ENCODE peak calls at places on chromosomes 2 and 18, in ten cellular contexts. R is K562; P is nephron progenitor cell; H is brain microvascular endothelial cell; L is NB4; X is coronary artery; S is CD8-positive, alpha-beta T cell; Y is ascending aorta; O is epithelial cell of esophagus; T is tibial nerve. Q is an unnamed sample.

GRCh38 chr2:23944527-23944926 is 4.3 kb downstream of the UBXN2A start:
- DNase-seq in R (peak; percentile 35), P (no peak), H (no peak), L (no peak), X (no peak), S (no peak), Y (no peak), O (no peak), T (no peak), Q (no peak)

GRCh38 chr2:134836986-134837385 is 1.4 kb upstream of the ACMSD start:
- DNase-seq in R (no peak), P (no peak), H (peak; percentile 76), L (no peak), X (no peak), S (no peak), Y (no peak), O (peak; percentile 91), T (no peak), Q (peak; percentile 93)

GRCh38 chr2:31002510-31002909 is 135.7 kb downstream of the GALNT14 start:
- DNase-seq in R (no peak), P (no peak), H (no peak), L (no peak), X (no peak), S (no peak), Y (no peak), O (no peak), T (no peak), Q (no peak)

GRCh38 chr2:9335322-9335754 is 88.0 kb downstream of the ITGB1BP1 start:
- DNase-seq in R (peak; percentile 47), P (no peak), H (no peak), L (no peak), X (no peak), S (no peak), Y (no peak), O (no peak), T (no peak), Q (no peak)

GRCh38 chr2:3143602-3144001 is 234.0 kb downstream of the EIPR1 start:
- DNase-seq in R (no peak), P (no peak), H (no peak), L (no peak), X (no peak), S (no peak), Y (no peak), O (no peak), T (no peak), Q (no peak)

GRCh38 chr2:44768438-44769236 is 172.9 kb upstream of the SIX3 start:
- DNase-seq in R (no peak), P (peak; percentile 29), H (no peak), L (no peak), X (no peak), S (no peak), Y (no peak), O (no peak), T (no peak), Q (no peak)

GRCh38 chr2:96393989-96394761 is 58.6 kb downstream of the NCAPH start:
- DNase-seq in R (no peak), P (no peak), H (no peak), L (no peak), X (no peak), S (no peak), Y (no peak), O (no peak), T (no peak), Q (no peak)

GRCh38 chr18:55934801-55935200 is 346.8 kb upstream of the TCF4 start:
- DNase-seq in R (no peak), P (no peak), H (no peak), L (no peak), X (no peak), S (no peak), Y (no peak), O (no peak), T (no peak), Q (no peak)

GRCh38 chr2:216713691-216714411 is 18.5 kb upstream of the IGFBP5 start:
- DNase-seq in R (no peak), P (no peak), H (peak; percentile 83), L (no peak), X (peak; percentile 85), S (no peak), Y (peak; percentile 36), O (peak; percentile 97), T (peak; percentile 38), Q (peak; percentile 93)

GRCh38 chr2:160282063-160282580 is 82.0 kb upstream of the ITGB6 start:
- DNase-seq in R (no peak), P (no peak), H (no peak), L (peak; percentile 74), X (no peak), S (no peak), Y (no peak), O (no peak), T (no peak), Q (peak; percentile 50)

GRCh38 chr2:85215074-85216050 is 82.2 kb downstream of the TCF7L1 start:
- DNase-seq in R (no peak), P (peak; percentile 69), H (peak; percentile 62), L (no peak), X (no peak), S (no peak), Y (no peak), O (no peak), T (peak; percentile 6), Q (peak; percentile 86)
- TF ChIP-seq CTCF in R (no peak), P (no peak), H (peak; percentile 1), L (no peak), X (no peak), S (no peak), Y (no peak), O (no peak), T (no peak), Q (no peak)

DNA sequence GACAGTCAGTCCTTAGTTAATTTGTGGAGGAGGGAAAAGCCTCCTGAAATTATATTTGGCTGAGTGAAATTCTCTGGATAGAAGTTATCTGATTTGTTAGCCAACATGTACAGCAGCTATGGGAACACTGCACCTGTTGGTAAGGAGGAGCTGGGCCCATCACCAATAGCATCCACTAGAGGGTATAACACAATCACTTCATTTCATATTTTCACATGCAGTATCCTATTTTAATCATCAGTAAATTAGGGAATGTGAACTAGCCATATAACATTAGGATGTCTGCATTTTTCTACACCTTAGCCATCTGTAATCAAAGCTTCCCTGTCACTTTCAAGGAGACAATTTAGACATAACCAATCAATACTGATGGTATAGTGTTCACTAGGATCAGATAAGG is 818.4 kb upstream of the CDH2 start:
- DNase-seq in R (no peak), P (no peak), H (no peak), L (no peak), X (no peak), S (no peak), Y (no peak), O (peak; percentile 29), T (no peak), Q (peak; percentile 10)
- TF ChIP-seq CTCF in R (no peak), P (no peak), H (peak; percentile 42), L (no peak), X (no peak), S (no peak), Y (no peak), O (peak; percentile 51), T (no peak), Q (peak; percentile 34)

GRCh38 chr2:197034969-197035368 is 108.5 kb upstream of the PGAP1 start:
- DNase-seq in R (no peak), P (no peak), H (no peak), L (no peak), X (no peak), S (no peak), Y (no peak), O (no peak), T (no peak), Q (no peak)

GRCh38 chr2:197033222-197033621 is 106.7 kb upstream of the PGAP1 start:
- DNase-seq in R (no peak), P (no peak), H (no peak), L (no peak), X (no peak), S (no peak), Y (no peak), O (no peak), T (no peak), Q (peak; percentile 39)

GRCh38 chr2:197042613-197043248 is 116.2 kb upstream of the PGAP1 start:
- DNase-seq in R (no peak), P (no peak), H (no peak), L (no peak), X (no peak), S (no peak), Y (no peak), O (no peak), T (no peak), Q (no peak)

GRCh38 chr2:197034292-197034691 is 107.8 kb upstream of the PGAP1 start:
- DNase-seq in R (no peak), P (no peak), H (no peak), L (no peak), X (no peak), S (no peak), Y (no peak), O (no peak), T (no peak), Q (no peak)

DNA sequence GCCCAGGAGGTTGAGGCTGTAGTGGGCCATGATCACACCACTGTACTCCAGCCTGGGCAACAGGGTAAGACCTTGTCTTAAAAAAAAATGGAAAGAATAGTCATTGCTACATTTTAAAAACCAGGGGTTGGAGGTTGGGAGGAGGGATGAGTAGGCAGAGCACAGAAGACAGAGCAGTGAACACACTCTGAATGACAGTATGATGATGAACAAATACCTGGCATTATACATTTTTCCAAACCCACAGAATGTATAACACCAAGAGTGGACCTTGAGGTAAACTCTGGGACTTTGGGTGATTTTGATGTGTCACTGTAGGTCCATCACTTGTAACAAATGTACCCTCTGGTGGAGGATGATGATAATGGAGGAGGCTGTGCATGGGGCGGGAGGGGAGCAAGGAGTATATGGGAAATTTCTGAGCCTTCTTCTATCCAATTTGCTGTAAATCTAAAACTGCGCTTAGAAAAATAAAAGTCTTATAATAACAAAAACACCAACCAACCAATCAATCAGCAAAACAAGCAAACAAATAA is 111.4 kb upstream of the PGAP1 start:
- DNase-seq in R (peak; percentile 2), P (no peak), H (no peak), L (peak; percentile 7), X (no peak), S (no peak), Y (no peak), O (peak; percentile 13), T (no peak), Q (peak; percentile 14)
- TF ChIP-seq CTCF in R (no peak), P (no peak), H (peak; percentile 31), L (no peak), X (no peak), S (no peak), Y (no peak), O (no peak), T (no peak), Q (peak; percentile 12)

GRCh38 chr18:13423352-13423751 is 204.8 kb downstream of the LDLRAD4 start:
- DNase-seq in R (no peak), P (no peak), H (no peak), L (no peak), X (no peak), S (no peak), Y (no peak), O (no peak), T (no peak), Q (no peak)
- TF ChIP-seq CTCF in R (no peak), P (no peak), H (no peak), L (no peak), X (no peak), S (no peak), Y (no peak), O (no peak), T (no peak), Q (no peak)

Q was measured in fibroblast of mammary gland.